ENCODE peak calls at places on chromosomes 12 and 14, in five cellular contexts. One of them, this sample, is unnamed.

GRCh38 chr14:93116676-93117200 is 1.0 kb upstream of the ITPK1 start:
- DNase-seq in H9: no peak
- DNase-seq in endothelial cell: no peak
- DNase-seq in IMR-90: no peak
- DNase-seq in HuH-7: no peak
- DNase-seq in this sample: no peak

GRCh38 chr12:52587563-52587962 is 13.7 kb downstream of the KRT72 start:
- DNase-seq in IMR-90: no peak
- DNase-seq in endothelial cell: no peak
- DNase-seq in H9: peak
- DNase-seq in HuH-7: peak
- DNase-seq in this sample: no peak

GRCh38 chr14:74524076-74524812 is 30.7 kb downstream of the ISCA2 start:
- DNase-seq in IMR-90: peak
- DNase-seq in endothelial cell: no peak
- DNase-seq in H9: no peak
- DNase-seq in HuH-7: no peak
- DNase-seq in this sample: no peak

GRCh38 chr14:23373041-23373440 is 432 bp downstream of the IL25 start:
- DNase-seq in H9: no peak
- DNase-seq in IMR-90: no peak
- DNase-seq in HuH-7: no peak
- DNase-seq in endothelial cell: no peak
- DNase-seq in this sample: no peak

GRCh38 chr14:58368951-58369350 is 26.8 kb upstream of the TOMM20L start:
- DNase-seq in endothelial cell: no peak
- DNase-seq in IMR-90: peak
- DNase-seq in HuH-7: no peak
- DNase-seq in H9: no peak
- DNase-seq in this sample: no peak

GRCh38 chr14:54450535-54450934 is 9.4 kb upstream of the CNIH1 start:
- DNase-seq in H9: no peak
- DNase-seq in endothelial cell: no peak
- DNase-seq in IMR-90: peak
- DNase-seq in HuH-7: no peak
- DNase-seq in this sample: no peak

GRCh38 chr14:30339311-30339901 is 219.6 kb upstream of the G2E3 start:
- DNase-seq in endothelial cell: no peak
- DNase-seq in IMR-90: no peak
- DNase-seq in HuH-7: no peak
- DNase-seq in H9: no peak
- DNase-seq in this sample: no peak

GRCh38 chr14:22819191-22819988 is 4.2 kb upstream of the SLC7A7 start:
- DNase-seq in IMR-90: peak
- DNase-seq in H9: peak
- DNase-seq in HuH-7: no peak
- DNase-seq in endothelial cell: peak
- DNase-seq in this sample: peak

GRCh38 chr12:110022980-110023633 is 23.9 kb downstream of the ANKRD13A start:
- DNase-seq in IMR-90: peak
- DNase-seq in H9: no peak
- DNase-seq in HuH-7: no peak
- DNase-seq in endothelial cell: no peak
- DNase-seq in this sample: no peak

GRCh38 chr12:22256076-22256475 is 78.4 kb downstream of the ST8SIA1 start:
- DNase-seq in IMR-90: peak
- DNase-seq in HuH-7: no peak
- DNase-seq in endothelial cell: no peak
- DNase-seq in H9: no peak
- DNase-seq in this sample: no peak

GRCh38 chr14:32813401-32813800 is 125.3 kb upstream of the NPAS3 start:
- DNase-seq in H9: no peak
- DNase-seq in HuH-7: no peak
- DNase-seq in endothelial cell: no peak
- DNase-seq in IMR-90: no peak
- DNase-seq in this sample: no peak

GRCh38 chr12:44889162-44889561 is 13.0 kb upstream of the NELL2 start:
- DNase-seq in IMR-90: no peak
- DNase-seq in endothelial cell: no peak
- DNase-seq in H9: no peak
- DNase-seq in HuH-7: no peak
- DNase-seq in this sample: no peak

GRCh38 chr14:24078146-24078545 is 6.8 kb downstream of the CPNE6 start:
- DNase-seq in IMR-90: no peak
- DNase-seq in H9: no peak
- DNase-seq in endothelial cell: no peak
- DNase-seq in HuH-7: no peak
- DNase-seq in this sample: no peak

GRCh38 chr12:40602562-40602961 is 89.7 kb upstream of the CNTN1 start:
- DNase-seq in HuH-7: no peak
- DNase-seq in H9: no peak
- DNase-seq in IMR-90: no peak
- DNase-seq in endothelial cell: no peak
- DNase-seq in this sample: no peak

GRCh38 chr12:66550626-66551025 is 128.2 kb downstream of the GRIP1 start:
- DNase-seq in HuH-7: no peak
- DNase-seq in IMR-90: no peak
- DNase-seq in H9: no peak
- DNase-seq in endothelial cell: no peak
- DNase-seq in this sample: no peak

GRCh38 chr12:79725987-79726386 is 35.2 kb upstream of the PAWR start:
- DNase-seq in IMR-90: peak
- DNase-seq in HuH-7: no peak
- DNase-seq in endothelial cell: no peak
- DNase-seq in H9: no peak
- DNase-seq in this sample: no peak

GRCh38 chr12:50786498-50787231 is 22.8 kb downstream of the ATF1 start:
- DNase-seq in H9: no peak
- DNase-seq in IMR-90: peak
- DNase-seq in endothelial cell: no peak
- DNase-seq in HuH-7: peak
- DNase-seq in this sample: no peak

GRCh38 chr14:30610719-30611388 is 11.3 kb upstream of the SCFD1 start:
- DNase-seq in IMR-90: peak
- DNase-seq in HuH-7: peak
- DNase-seq in H9: no peak
- DNase-seq in endothelial cell: peak
- DNase-seq in this sample: peak

GRCh38 chr12:12715459-12716150 is 1.6 kb upstream of the CDKN1B start:
- DNase-seq in IMR-90: no peak
- DNase-seq in H9: no peak
- DNase-seq in HuH-7: no peak
- DNase-seq in endothelial cell: no peak
- DNase-seq in this sample: peak

GRCh38 chr12:109777544-109777943 is 55.7 kb downstream of the TRPV4 start:
- DNase-seq in endothelial cell: no peak
- DNase-seq in IMR-90: peak
- DNase-seq in HuH-7: peak
- DNase-seq in H9: peak
- DNase-seq in this sample: peak

GRCh38 chr14:21634840-21635239 is at the start of gene OR10G2:
- DNase-seq in IMR-90: no peak
- DNase-seq in endothelial cell: no peak
- DNase-seq in HuH-7: no peak
- DNase-seq in H9: no peak
- DNase-seq in this sample: no peak

GRCh38 chr14:85241022-85241880 is 288.7 kb upstream of the FLRT2 start:
- DNase-seq in HuH-7: no peak
- DNase-seq in IMR-90: no peak
- DNase-seq in H9: no peak
- DNase-seq in endothelial cell: no peak
- DNase-seq in this sample: no peak

GRCh38 chr12:24996102-24996797 is 47.3 kb upstream of the BCAT1 start:
- DNase-seq in endothelial cell: no peak
- DNase-seq in HuH-7: no peak
- DNase-seq in H9: no peak
- DNase-seq in IMR-90: no peak
- DNase-seq in this sample: no peak

GRCh38 chr12:20528208-20528607 is 159.9 kb downstream of the PDE3A start:
- DNase-seq in H9: no peak
- DNase-seq in IMR-90: no peak
- DNase-seq in endothelial cell: no peak
- DNase-seq in HuH-7: peak
- DNase-seq in this sample: no peak

GRCh38 chr12:11891350-11892064 is 179.2 kb upstream of the BCL2L14 start:
- DNase-seq in H9: no peak
- DNase-seq in HuH-7: no peak
- DNase-seq in endothelial cell: no peak
- DNase-seq in IMR-90: no peak
- DNase-seq in this sample: no peak

GRCh38 chr12:109497675-109498074 is 20.2 kb downstream of the UBE3B start:
- DNase-seq in endothelial cell: no peak
- DNase-seq in IMR-90: peak
- DNase-seq in H9: no peak
- DNase-seq in HuH-7: no peak
- DNase-seq in this sample: no peak

GRCh38 chr14:92122351-92122677 is 545 bp downstream of the CPSF2 start:
- DNase-seq in H9: no peak
- DNase-seq in endothelial cell: no peak
- DNase-seq in HuH-7: no peak
- DNase-seq in IMR-90: peak
- DNase-seq in this sample: peak

GRCh38 chr12:50166776-50167025 is 468 bp downstream of the CERS5 start:
- DNase-seq in endothelial cell: no peak
- DNase-seq in IMR-90: no peak
- DNase-seq in H9: no peak
- DNase-seq in HuH-7: no peak
- DNase-seq in this sample: no peak

GRCh38 chr14:64682173-64682710 is 22.0 kb upstream of the PLEKHG3 start:
- DNase-seq in IMR-90: peak
- DNase-seq in HuH-7: no peak
- DNase-seq in endothelial cell: no peak
- DNase-seq in H9: peak
- DNase-seq in this sample: peak

GRCh38 chr14:33631021-33631420 is 319.9 kb downstream of the EGLN3 start:
- DNase-seq in IMR-90: no peak
- DNase-seq in HuH-7: no peak
- DNase-seq in endothelial cell: no peak
- DNase-seq in H9: no peak
- DNase-seq in this sample: no peak

GRCh38 chr12:25959069-25959961 is 833 bp downstream of the RASSF8 start:
- DNase-seq in H9: peak
- DNase-seq in IMR-90: peak
- DNase-seq in HuH-7: peak
- DNase-seq in endothelial cell: peak
- DNase-seq in this sample: peak

GRCh38 chr12:132955094-132955932 is 793 bp downstream of the ZNF605 start:
- DNase-seq in H9: peak
- DNase-seq in HuH-7: peak
- DNase-seq in endothelial cell: peak
- DNase-seq in IMR-90: peak
- DNase-seq in this sample: peak

GRCh38 chr12:45794422-45794821 is 64.9 kb downstream of the ARID2 start:
- DNase-seq in H9: no peak
- DNase-seq in endothelial cell: no peak
- DNase-seq in HuH-7: no peak
- DNase-seq in IMR-90: no peak
- DNase-seq in this sample: no peak

GRCh38 chr14:23828611-23829010 is 125.0 kb upstream of the DHRS4 start:
- DNase-seq in IMR-90: no peak
- DNase-seq in H9: no peak
- DNase-seq in HuH-7: no peak
- DNase-seq in endothelial cell: no peak
- DNase-seq in this sample: no peak

This sample was measured in transverse colon.